ENCODE peak calls at places on chromosomes 11 and 22, in six cellular contexts. S, Y, M, N, W and T are unnamed samples.

GRCh38 chr11:111372538-111372937 is 6.5 kb downstream of the POU2AF1 start:
- DNase-seq in S (no peak), Y (no peak), M (no peak), N (no peak), W (no peak), T (no peak)

GRCh38 chr22:21958360-21959273 is 6.0 kb upstream of the PPM1F start:
- DNase-seq in S (no peak), Y (no peak), M (no peak), N (no peak), W (no peak), T (no peak)

GRCh38 chr11:292211-293121 is 3.5 kb downstream of the PGGHG start:
- DNase-seq in S (peak; percentile 15), Y (peak; percentile 11), M (no peak), N (peak; percentile 12), W (no peak), T (no peak)

GRCh38 chr22:49079743-49080500 is 747.8 kb downstream of the BRD1 start:
- DNase-seq in S (no peak), Y (no peak), M (no peak), N (no peak), W (no peak), T (no peak)

GRCh38 chr22:30277547-30278344 is 11.1 kb upstream of the OSM start:
- DNase-seq in S (no peak), Y (no peak), M (no peak), N (no peak), W (peak; percentile 78), T (peak; percentile 52)

GRCh38 chr11:126153999-126154398 is 57.5 kb downstream of the RPUSD4 start:
- DNase-seq in S (no peak), Y (no peak), M (no peak), N (no peak), W (no peak), T (no peak)

GRCh38 chr11:123561046-123561781 is 93.2 kb downstream of the SCN3B start:
- DNase-seq in S (no peak), Y (peak; percentile 35), M (no peak), N (peak; percentile 51), W (no peak), T (peak; percentile 64)

GRCh38 chr11:32290783-32291182 is 144.6 kb downstream of the WT1 start:
- DNase-seq in S (no peak), Y (no peak), M (no peak), N (no peak), W (no peak), T (no peak)

GRCh38 chr22:26610983-26611382 is 6.8 kb downstream of the CRYBB1 start:
- DNase-seq in S (no peak), Y (no peak), M (no peak), N (no peak), W (no peak), T (peak; percentile 30)

GRCh38 chr11:68044898-68045351 is 6.1 kb downstream of the TCIRG1 start:
- DNase-seq in S (no peak), Y (no peak), M (no peak), N (no peak), W (no peak), T (no peak)

GRCh38 chr22:40044870-40045834 is 50.4 kb downstream of the FAM83F start:
- DNase-seq in S (peak; percentile 76), Y (peak; percentile 64), M (no peak), N (peak; percentile 52), W (no peak), T (peak; percentile 29)

GRCh38 chr11:45919806-45920530 is 2.3 kb upstream of the PEX16 start:
- DNase-seq in S (peak; percentile 9), Y (peak; percentile 12), M (no peak), N (peak; percentile 16), W (no peak), T (no peak)

GRCh38 chr22:23256986-23257888 is 76.9 kb downstream of the BCR start:
- DNase-seq in S (peak; percentile 66), Y (peak; percentile 74), M (no peak), N (peak; percentile 70), W (peak; percentile 86), T (no peak)

GRCh38 chr11:119585038-119585666 is 143.8 kb downstream of the NECTIN1 start:
- DNase-seq in S (peak; percentile 59), Y (peak; percentile 22), M (no peak), N (no peak), W (no peak), T (no peak)

GRCh38 chr11:113977071-113977490 is 2.2 kb downstream of the HTR3A start:
- DNase-seq in S (no peak), Y (no peak), M (no peak), N (no peak), W (no peak), T (no peak)

GRCh38 chr11:46729110-46730027 is 10.4 kb downstream of the F2 start:
- DNase-seq in S (no peak), Y (no peak), M (no peak), N (no peak), W (no peak), T (no peak)

GRCh38 chr11:12901272-12901671 is 107.8 kb upstream of the RASSF10 start:
- DNase-seq in S (no peak), Y (no peak), M (no peak), N (no peak), W (no peak), T (no peak)

GRCh38 chr11:5690736-5691135 is 1.1 kb downstream of the TRIM22 start:
- DNase-seq in S (no peak), Y (no peak), M (no peak), N (no peak), W (no peak), T (no peak)

GRCh38 chr11:15742626-15743243 is 613.6 kb downstream of the SOX6 start:
- DNase-seq in S (no peak), Y (no peak), M (no peak), N (no peak), W (no peak), T (no peak)

DNA sequence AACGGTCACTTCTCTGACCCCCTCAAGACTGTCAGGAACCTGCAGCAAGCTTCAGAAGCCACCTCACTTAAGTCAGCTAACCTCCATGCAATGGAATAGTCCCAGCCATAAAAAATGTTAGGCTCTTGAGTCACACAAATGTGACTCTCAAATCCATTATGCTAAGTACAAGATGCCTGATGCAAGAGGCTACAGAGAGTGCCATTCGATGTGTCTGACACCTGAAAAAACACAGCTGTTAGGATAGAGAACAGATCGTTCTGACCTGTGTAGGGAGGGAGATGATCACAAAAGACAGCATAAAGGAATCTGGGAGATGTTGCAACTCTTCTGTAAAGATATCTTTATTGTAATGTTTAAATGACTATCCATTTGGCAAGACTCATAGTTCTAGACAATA is 712.4 kb downstream of the TBC1D22A start:
- DNase-seq in S (no peak), Y (no peak), M (no peak), N (no peak), W (no peak), T (no peak)
- H3K27me3 ChIP-seq in S (no peaks in the 10 kb centered on the region), Y (peaks cover 2% of the 10 kb centered on the region), M (no peaks in the 10 kb centered on the region), N (peaks cover 52% of the 10 kb centered on the region), W (no peaks in the 10 kb centered on the region), T (peaks cover 4% of the 10 kb centered on the region)

GRCh38 chr11:3199537-3200295 is 18.9 kb downstream of the MRGPRG start:
- DNase-seq in S (no peak), Y (no peak), M (no peak), N (no peak), W (no peak), T (no peak)
- H3K27me3 ChIP-seq in S (no peaks in the 10 kb centered on the region), Y (no peaks in the 10 kb centered on the region), M (peaks cover 56% of the 10 kb centered on the region), N (peaks cover 77% of the 10 kb centered on the region), W (peaks cover 24% of the 10 kb centered on the region), T (peaks cover 60% of the 10 kb centered on the region)

DNA sequence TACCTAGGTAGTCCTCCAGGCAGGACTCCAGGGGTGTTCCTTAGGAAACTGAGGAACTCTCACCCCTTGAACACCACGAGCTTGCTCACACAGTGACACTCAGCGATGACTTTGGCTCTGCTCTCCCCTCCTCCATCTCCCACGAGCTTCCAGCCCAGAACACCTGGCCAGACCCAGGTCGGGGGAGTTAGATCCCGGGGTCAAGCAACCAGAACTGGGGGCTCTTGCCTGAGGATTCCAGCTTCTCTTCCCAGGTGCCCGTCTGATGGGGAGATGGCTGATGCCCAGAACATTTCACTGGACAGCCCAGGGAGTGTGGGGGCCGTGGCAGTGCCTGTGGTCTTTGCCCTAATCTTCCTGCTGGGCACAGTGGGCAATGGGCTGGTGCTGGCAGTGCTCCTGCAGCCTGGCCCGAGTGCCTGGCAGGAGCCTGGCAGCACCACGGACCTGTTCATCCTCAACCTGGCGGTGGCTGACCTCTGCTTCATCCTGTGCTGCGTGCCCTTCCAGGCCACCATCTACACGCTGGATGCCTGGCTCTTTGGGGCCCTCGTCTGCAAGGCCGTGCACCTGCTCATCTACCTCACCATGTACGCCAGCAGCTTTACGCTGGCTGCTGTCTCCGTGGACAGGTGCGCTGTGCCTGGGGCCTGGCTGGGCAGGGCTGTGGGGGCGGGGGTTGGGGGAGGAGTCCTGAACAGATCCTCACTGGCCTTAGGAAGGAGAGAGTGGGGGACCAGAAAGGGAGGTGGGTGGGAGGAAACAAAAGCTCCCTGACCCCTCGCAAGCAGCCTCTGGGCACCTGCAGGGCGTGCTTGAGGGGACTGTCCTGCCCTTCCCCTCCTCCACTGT is at the start of gene GALR3:
- DNase-seq in S (no peak), Y (no peak), M (no peak), N (no peak), W (no peak), T (no peak)
- H3K27me3 ChIP-seq in S (no peaks in the 10 kb centered on the region), Y (no peaks in the 10 kb centered on the region), M (peaks cover 21% of the 10 kb centered on the region), N (peaks cover 53% of the 10 kb centered on the region), W (no peaks in the 10 kb centered on the region), T (peaks cover 30% of the 10 kb centered on the region)

GRCh38 chr11:44877908-44878459 is 72.7 kb downstream of the TP53I11 start:
- DNase-seq in S (no peak), Y (no peak), M (no peak), N (no peak), W (no peak), T (peak; percentile 62)
- H3K27me3 ChIP-seq in S (no peaks in the 10 kb centered on the region), Y (no peaks in the 10 kb centered on the region), M (peaks cover 48% of the 10 kb centered on the region), N (no peaks in the 10 kb centered on the region), W (no peaks in the 10 kb centered on the region), T (no peaks in the 10 kb centered on the region)

GRCh38 chr22:50118557-50119168 is 28.9 kb downstream of the MOV10L1 start:
- DNase-seq in S (no peak), Y (no peak), M (peak; percentile 90), N (no peak), W (peak; percentile 77), T (peak; percentile 57)

GRCh38 chr22:50119768-50120251 is 30.0 kb downstream of the MOV10L1 start:
- DNase-seq in S (no peak), Y (no peak), M (no peak), N (no peak), W (no peak), T (peak; percentile 56)

GRCh38 chr22:50119169-50119767 is 29.5 kb downstream of the MOV10L1 start:
- DNase-seq in S (no peak), Y (no peak), M (no peak), N (no peak), W (no peak), T (peak; percentile 30)

GRCh38 chr22:50117168-50117762 is 27.5 kb downstream of the MOV10L1 start:
- DNase-seq in S (no peak), Y (no peak), M (no peak), N (no peak), W (no peak), T (no peak)

DNA sequence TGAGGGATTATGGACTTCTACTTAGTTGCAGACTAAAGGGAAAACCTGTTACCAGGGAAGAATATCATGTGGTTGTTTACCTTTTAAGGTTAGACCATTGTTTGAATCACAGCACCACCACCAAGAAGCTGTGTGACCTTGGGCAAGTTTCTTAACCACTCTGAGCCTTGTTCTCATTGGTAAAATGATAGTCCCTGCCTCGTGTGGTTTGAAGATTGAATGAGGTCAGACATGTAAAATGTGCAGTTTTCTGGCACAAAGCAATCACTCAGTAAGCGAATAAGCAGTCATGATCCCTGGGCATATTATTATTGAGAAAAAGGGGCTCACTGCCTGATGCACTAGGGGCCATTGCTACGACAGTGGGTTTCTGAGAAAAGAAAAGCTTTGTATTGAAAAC is 28.3 kb downstream of the MOV10L1 start:
- DNase-seq in S (no peak), Y (no peak), M (no peak), N (no peak), W (no peak), T (no peak)
- H3K27me3 ChIP-seq in S (no peaks in the 10 kb centered on the region), Y (no peaks in the 10 kb centered on the region), M (no peaks in the 10 kb centered on the region), N (peaks cover 70% of the 10 kb centered on the region), W (no peaks in the 10 kb centered on the region), T (no peaks in the 10 kb centered on the region)

GRCh38 chr22:36929621-36930020 is 16.2 kb downstream of the CSF2RB start:
- DNase-seq in S (no peak), Y (no peak), M (no peak), N (no peak), W (peak; percentile 54), T (no peak)
- H3K27me3 ChIP-seq in S (no peaks in the 10 kb centered on the region), Y (no peaks in the 10 kb centered on the region), M (peaks cover 13% of the 10 kb centered on the region), N (peaks cover 56% of the 10 kb centered on the region), W (no peaks in the 10 kb centered on the region), T (peaks cover 4% of the 10 kb centered on the region)